ENCODE peak calls at places on chromosomes 4 and X, in four cellular contexts. Y is HEK293T; X is activated T-cell treated with anti-CD3 and anti-CD28 coated beads, Interleukin-2, amount 50 U/mL, for 24 hours; C is aorta. D is an unnamed sample.

GRCh38 chr4:98688416-98689290 is 30.2 kb upstream of the TSPAN5 start:
- DNase-seq in C (no peak), Y (no peak), X (no peak), D (no peak)

GRCh38 chr4:180028682-180029081 is 2214.5 kb upstream of the TENM3 start:
- DNase-seq in C (no peak), Y (peak), X (no peak), D (no peak)

GRCh38 chr4:124061413-124061812 is 651.1 kb downstream of the ANKRD50 start:
- DNase-seq in Y (no peak), X (no peak), C (no peak), D (no peak)

GRCh38 chr4:184351560-184352451 is 122.5 kb downstream of the IRF2 start:
- DNase-seq in C (no peak), X (no peak), Y (no peak), D (no peak)

GRCh38 chrX:138710866-138711331 is 618 bp downstream of the FGF13 start:
- DNase-seq in Y (peak), X (no peak), C (peak), D (peak)

GRCh38 chrX:1242901-1243402 is 25.7 kb upstream of the CSF2RA start:
- DNase-seq in X (no peak), C (no peak), Y (no peak), D (peak)

GRCh38 chr4:124499266-124499665 is 213.3 kb downstream of the ANKRD50 start:
- DNase-seq in Y (no peak), C (no peak), X (no peak), D (no peak)

GRCh38 chrX:14356401-14356800 is 172.9 kb upstream of the GLRA2 start:
- DNase-seq in X (no peak), C (no peak), Y (no peak), D (no peak)

GRCh38 chr4:83905952-83906351 is 370.0 kb downstream of the GPAT3 start:
- DNase-seq in X (no peak), C (no peak), Y (peak), D (no peak)

GRCh38 chr4:2871466-2871865 is 27.8 kb downstream of the ADD1 start:
- DNase-seq in Y (no peak), C (no peak), X (no peak), D (no peak)

GRCh38 chr4:153497988-153498967 is 32.1 kb downstream of the TMEM131L start:
- DNase-seq in X (no peak), C (no peak), Y (no peak), D (no peak)

GRCh38 chr4:25090516-25090915 is 59.8 kb upstream of the LGI2 start:
- DNase-seq in X (no peak), Y (no peak), C (no peak), D (no peak)

GRCh38 chr4:162841769-162842168 is 324.9 kb downstream of the NAF1 start:
- DNase-seq in X (no peak), C (no peak), Y (no peak), D (no peak)

GRCh38 chrX:41559662-41560061 is 112.5 kb downstream of the NYX start:
- DNase-seq in Y (no peak), X (no peak), C (no peak), D (no peak)

GRCh38 chrX:112636951-112637541 is 42.7 kb downstream of the LHFPL1 start:
- DNase-seq in Y (no peak), X (no peak), C (no peak), D (no peak)

GRCh38 chr4:38647096-38647819 is 16.7 kb upstream of the KLF3 start:
- DNase-seq in X (no peak), C (no peak), Y (no peak), D (no peak)

GRCh38 chr4:27364509-27364908 is 503.9 kb downstream of the STIM2 start:
- DNase-seq in Y (no peak), C (no peak), X (no peak), D (no peak)

GRCh38 chr4:57832083-57832482 is 721.9 kb upstream of the IGFBP7 start:
- DNase-seq in Y (no peak), X (no peak), C (no peak), D (no peak)